ENCODE peak calls at places on chromosomes 6 and 20, in six cellular contexts. K is right lobe of liver, S is pancreas, F is tibial artery, N is uterus, M is breast epithelium. Q is an unnamed sample.
A peak's percentile ranks its signal among the peaks of the same experiment; 100 is the strongest.

GRCh38 chr6:138833819-138834539 is 38.1 kb downstream of the ECT2L start:
- DNase-seq in M (no peak), K (no peak), S (no peak), N (peak; percentile 89), F (no peak), Q (no peak)

GRCh38 chr6:143743256-143744166 is 65.7 kb downstream of the PHACTR2 start:
- DNase-seq in S (no peak), M (no peak), N (peak; percentile 45), K (no peak), F (no peak), Q (no peak)

GRCh38 chr6:78629836-78630235 is 237.5 kb upstream of the IRAK1BP1 start:
- DNase-seq in S (no peak), K (no peak), N (no peak), M (no peak), F (no peak), Q (no peak)

GRCh38 chr6:43011207-43011606 is 2.5 kb downstream of the MEA1 start:
- DNase-seq in K (no peak), F (no peak), N (no peak), S (no peak), M (no peak), Q (no peak)

GRCh38 chr20:47250360-47250759 is 106.1 kb downstream of the ZMYND8 start:
- DNase-seq in N (no peak), M (no peak), S (no peak), K (no peak), F (no peak), Q (no peak)

GRCh38 chr6:122734529-122735203 is 44.9 kb upstream of the FABP7 start:
- DNase-seq in N (no peak), M (no peak), K (no peak), S (no peak), F (no peak), Q (no peak)

GRCh38 chr20:62487564-62488086 is 11.8 kb upstream of the GATA5 start:
- DNase-seq in M (no peak), N (no peak), S (peak; percentile 58), F (no peak), K (no peak), Q (no peak)

GRCh38 chr6:14910692-14911547 is 334.9 kb upstream of the JARID2 start:
- DNase-seq in M (no peak), K (peak; percentile 51), N (no peak), F (peak; percentile 59), S (no peak), Q (no peak)

GRCh38 chr6:49423817-49424216 is 39.2 kb downstream of the MMUT start:
- DNase-seq in F (no peak), S (no peak), K (no peak), M (no peak), N (no peak), Q (no peak)

GRCh38 chr6:127176175-127176574 is 57.7 kb downstream of the RSPO3 start:
- DNase-seq in M (no peak), F (no peak), N (peak; percentile 15), S (no peak), K (no peak), Q (no peak)

GRCh38 chr6:74280130-74280692 is 584.2 kb downstream of the CD109 start:
- DNase-seq in S (no peak), K (no peak), M (no peak), N (no peak), F (no peak), Q (no peak)

GRCh38 chr6:42073287-42073686 is 23.0 kb downstream of the TAF8 start:
- DNase-seq in M (no peak), S (no peak), F (no peak), N (no peak), K (no peak), Q (no peak)

GRCh38 chr20:53809242-53809641 is 215.6 kb upstream of the ZNF217 start:
- DNase-seq in F (no peak), K (no peak), M (no peak), N (no peak), S (no peak), Q (no peak)

GRCh38 chr6:118667988-118668387 is 16.6 kb upstream of the CEP85L start:
- DNase-seq in K (no peak), N (no peak), F (no peak), S (no peak), M (no peak), Q (no peak)

GRCh38 chr20:59402697-59403096 is 102.3 kb downstream of the EDN3 start:
- DNase-seq in M (no peak), K (no peak), N (no peak), S (peak; percentile 35), F (no peak), Q (no peak)

GRCh38 chr6:23181301-23182110 is 612.1 kb downstream of the HDGFL1 start:
- DNase-seq in N (no peak), M (no peak), K (no peak), F (no peak), S (no peak), Q (no peak)

GRCh38 chr6:112979830-112980229 is 632.7 kb downstream of the RFPL4B start:
- DNase-seq in M (no peak), K (no peak), S (no peak), N (no peak), F (no peak), Q (no peak)

GRCh38 chr6:26215200-26216014 is 128.2 kb downstream of the HFE start:
- DNase-seq in S (no peak), N (no peak), M (no peak), K (no peak), F (no peak), Q (no peak)

GRCh38 chr6:26214826-26215199 is 127.6 kb downstream of the HFE start:
- DNase-seq in F (no peak), M (no peak), K (no peak), S (no peak), N (no peak), Q (no peak)

GRCh38 chr6:26217714-26218075 is 130.5 kb downstream of the HFE start:
- DNase-seq in N (no peak), K (no peak), M (no peak), S (no peak), F (no peak), Q (no peak)

GRCh38 chr6:26216886-26217713 is 129.9 kb downstream of the HFE start:
- DNase-seq in S (peak; percentile 52), F (peak; percentile 84), K (peak; percentile 78), M (peak; percentile 92), N (peak; percentile 90), Q (peak; percentile 94)

DNA sequence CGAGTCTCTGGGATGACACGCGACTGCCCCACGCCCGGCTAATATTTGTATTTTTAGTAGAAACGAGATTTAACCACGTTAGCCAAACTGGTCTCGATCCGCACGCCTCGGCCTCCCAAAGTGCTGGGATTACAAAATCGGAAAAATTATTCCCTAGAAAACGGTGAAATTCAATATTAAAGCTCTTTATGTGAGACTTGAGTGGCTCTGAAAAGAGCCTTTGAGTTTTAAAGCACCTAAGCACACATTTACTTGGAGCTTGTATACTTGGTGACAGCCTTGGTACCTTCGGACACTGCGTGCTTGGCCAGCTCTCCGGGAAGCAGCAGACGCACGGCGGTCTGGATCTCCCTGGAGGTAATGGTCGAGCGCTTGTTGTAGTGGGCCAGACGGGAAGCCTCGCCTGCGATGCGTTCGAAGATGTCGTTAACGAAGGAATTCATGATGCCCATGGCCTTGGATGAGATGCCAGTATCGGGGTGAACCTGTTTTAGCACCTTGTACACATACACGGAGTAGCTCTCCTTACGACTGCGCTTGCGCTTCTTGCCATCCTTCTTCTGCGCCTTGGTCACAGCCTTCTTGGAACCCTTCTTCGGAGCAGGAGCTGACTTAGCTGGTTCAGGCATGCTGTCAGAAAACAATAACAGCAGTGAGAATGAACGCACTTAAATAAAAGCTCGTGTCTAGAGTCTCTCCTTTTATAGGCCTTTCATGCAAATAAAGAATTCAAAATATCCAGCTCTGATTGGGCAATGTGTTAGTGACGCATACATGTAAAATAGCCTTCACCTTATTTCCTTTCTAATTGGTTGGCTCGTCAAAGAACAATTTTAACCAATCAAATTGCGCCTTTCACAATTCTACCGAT is 129.0 kb downstream of the HFE start:
- DNase-seq in S (no peak), M (no peak), K (peak; percentile 60), N (peak; percentile 88), F (no peak), Q (peak; percentile 87)
- H3K27ac ChIP-seq in S (peak overlapping the region; percentile 77), M (peak overlapping the region; percentile 93), K (peak overlapping the region; percentile 94), N (peak overlapping the region; percentile 93), F (peak overlapping the region; percentile 87), Q (peak overlapping the region; percentile 93)

GRCh38 chr20:45392733-45393132 is 14.6 kb upstream of the TP53TG5 start:
- DNase-seq in F (no peak), M (no peak), N (no peak), K (no peak), S (no peak), Q (no peak)
- TF ChIP-seq CTCF in F (peak; percentile 10), M (no peak), N (no peak), K (no peak), S (no peak), Q (no peak)

DNA sequence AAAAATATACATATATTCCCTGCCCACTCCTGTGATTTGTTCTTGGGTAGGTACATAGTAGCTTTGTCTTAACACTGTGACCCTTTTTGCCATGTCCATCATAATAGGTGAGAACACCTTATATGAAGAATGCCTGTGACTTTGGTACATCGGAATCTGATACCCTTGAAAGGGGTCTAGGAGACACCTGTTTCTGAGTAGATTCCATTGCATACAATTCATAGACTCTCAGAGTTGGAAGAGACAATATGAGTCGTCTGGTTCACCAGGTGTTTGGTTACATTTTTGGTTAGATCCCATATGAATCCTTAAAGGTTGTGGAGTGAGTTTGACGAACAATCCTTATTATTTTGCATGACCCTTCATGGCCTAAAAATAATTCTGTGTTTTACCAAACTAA is 36.3 kb downstream of the RNF144B start:
- DNase-seq in K (no peak), N (no peak), S (no peak), F (no peak), M (no peak), Q (no peak)
- H3K4me1 ChIP-seq in K (no peaks in the 10 kb centered on the region), N (no peaks in the 10 kb centered on the region), S (no peaks in the 10 kb centered on the region), F (no peaks in the 10 kb centered on the region), M (no peaks in the 10 kb centered on the region), Q (no peaks in the 10 kb centered on the region)

GRCh38 chr6:36928547-36928918 is 26.0 kb upstream of the PI16 start:
- DNase-seq in N (no peak), S (no peak), K (no peak), M (no peak), F (no peak), Q (no peak)
- H3K27ac ChIP-seq in N (no peak overlapping the region), S (no peak overlapping the region), K (no peak overlapping the region), M (peak overlapping the region; percentile 57), F (peak overlapping the region; percentile 23), Q (no peak overlapping the region)